ENCODE peak calls at places on chromosome 10, in five cellular contexts. B is COR-L47, V is Calu3, A is T follicular helper cell, N is RPMI7951. L is an unnamed sample.

GRCh38 chr10:121099601-121100000 is 248.4 kb downstream of the WDR11 start:
- DNase-seq in V (no peak), B (no peak), N (no peak), A (no peak), L (no peak)

GRCh38 chr10:107487284-107487683 is 322.8 kb upstream of the SORCS1 start:
- DNase-seq in B (no peak), A (no peak), N (peak; percentile 3), V (no peak), L (no peak)

GRCh38 chr10:79941585-79942210 is 7.2 kb downstream of the SFTPD start:
- DNase-seq in A (no peak), B (no peak), V (no peak), N (no peak), L (no peak)

GRCh38 chr10:21626457-21627161 is 92.6 kb downstream of the MLLT10 start:
- DNase-seq in B (no peak), V (no peak), N (no peak), A (no peak), L (no peak)

GRCh38 chr10:21727452-21728168 is 193.6 kb downstream of the MLLT10 start:
- DNase-seq in N (peak; percentile 57), B (no peak), A (no peak), V (no peak), L (no peak)

GRCh38 chr10:125977206-125977605 is 80.8 kb downstream of the FANK1 start:
- DNase-seq in V (no peak), B (no peak), N (no peak), A (no peak), L (no peak)

GRCh38 chr10:51344371-51344770 is 270.1 kb downstream of the PRKG1 start:
- DNase-seq in A (no peak), B (no peak), N (no peak), V (no peak), L (no peak)

GRCh38 chr10:43689955-43690771 is 41.5 kb upstream of the ZNF32 start:
- DNase-seq in A (peak; percentile 65), N (peak; percentile 79), V (peak; percentile 89), B (no peak), L (peak; percentile 90)

GRCh38 chr10:49028639-49029038 is 86.7 kb downstream of the VSTM4 start:
- DNase-seq in A (no peak), V (no peak), N (no peak), B (no peak), L (no peak)

GRCh38 chr10:69728335-69728861 is 73.3 kb upstream of the COL13A1 start:
- DNase-seq in N (peak; percentile 95), B (no peak), A (no peak), V (no peak), L (no peak)

GRCh38 chr10:95201736-95202135 is 7.7 kb downstream of the ACSM6 start:
- DNase-seq in N (peak; percentile 60), B (no peak), A (no peak), V (peak; percentile 5), L (no peak)

GRCh38 chr10:55370021-55370420 is 569.0 kb upstream of the PCDH15 start:
- DNase-seq in B (peak; percentile 29), A (no peak), N (no peak), V (no peak), L (no peak)

GRCh38 chr10:99520040-99520803 is 12.5 kb upstream of the NKX2-3 start:
- DNase-seq in B (no peak), A (no peak), N (no peak), V (no peak), L (no peak)

GRCh38 chr10:124060148-124060720 is 33.2 kb downstream of the CHST15 start:
- DNase-seq in A (no peak), V (no peak), N (no peak), B (no peak), L (no peak)

GRCh38 chr10:46019170-46019528 is 11.3 kb downstream of the NCOA4 start:
- DNase-seq in N (no peak), A (no peak), B (no peak), V (no peak), L (no peak)

GRCh38 chr10:121930729-121931085 is 2.9 kb upstream of the ATE1 start:
- DNase-seq in B (no peak), A (no peak), V (no peak), N (no peak), L (no peak)

GRCh38 chr10:61294131-61294530 is 159.1 kb downstream of the TMEM26 start:
- DNase-seq in V (no peak), B (no peak), N (no peak), A (no peak), L (no peak)

GRCh38 chr10:77756319-77757232 is 119.0 kb upstream of the KCNMA1 start:
- DNase-seq in A (no peak), B (peak; percentile 13), N (peak; percentile 63), V (peak; percentile 64), L (peak; percentile 40)

GRCh38 chr10:133097418-133097817 is 9.7 kb downstream of the ADGRA1 start:
- DNase-seq in N (no peak), B (no peak), V (no peak), A (no peak), L (no peak)

GRCh38 chr10:19974138-19974537 is 157.9 kb downstream of the PLXDC2 start:
- DNase-seq in N (no peak), V (no peak), B (no peak), A (no peak), L (no peak)

GRCh38 chr10:52879181-52879607 is 106.6 kb upstream of the MBL2 start:
- DNase-seq in N (no peak), V (no peak), A (no peak), B (no peak), L (no peak)

GRCh38 chr10:69489506-69490090 is 38.3 kb downstream of the TSPAN15 start:
- DNase-seq in N (no peak), V (no peak), A (no peak), B (no peak), L (no peak)

GRCh38 chr10:99845837-99846382 is 63.5 kb downstream of the ABCC2 start:
- DNase-seq in A (peak; percentile 52), B (peak; percentile 17), V (peak; percentile 53), N (peak; percentile 68), L (peak; percentile 75)

GRCh38 chr10:128470302-128470962 is 344.2 kb upstream of the MKI67 start:
- DNase-seq in V (no peak), A (no peak), N (no peak), B (no peak), L (no peak)

GRCh38 chr10:58824396-58824795 is 311.7 kb downstream of the BICC1 start:
- DNase-seq in N (no peak), B (no peak), V (no peak), A (no peak), L (no peak)

GRCh38 chr10:99236627-99237309 is 1.1 kb upstream of the HPSE2 start:
- DNase-seq in N (no peak), A (no peak), V (no peak), B (no peak), L (no peak)

GRCh38 chr10:84478155-84478554 is 149.8 kb downstream of the CCSER2 start:
- DNase-seq in B (no peak), A (no peak), V (no peak), N (no peak), L (no peak)

GRCh38 chr10:11184093-11184492 is 166.4 kb downstream of the CELF2 start:
- DNase-seq in V (no peak), B (no peak), N (no peak), A (no peak), L (no peak)

GRCh38 chr10:15781381-15781960 is 61.7 kb upstream of the ITGA8 start:
- DNase-seq in N (no peak), A (no peak), B (no peak), V (no peak), L (no peak)

GRCh38 chr10:132272061-132272766 is 35.5 kb downstream of the STK32C start:
- DNase-seq in V (no peak), A (no peak), N (no peak), B (no peak), L (no peak)

GRCh38 chr10:35462491-35462934 is 126.2 kb downstream of the CCNY start:
- DNase-seq in V (no peak), N (no peak), B (peak; percentile 66), A (no peak), L (no peak)

GRCh38 chr10:132445516-132446194 is 48.7 kb downstream of the PWWP2B start:
- DNase-seq in N (no peak), A (no peak), V (no peak), B (peak; percentile 44), L (no peak)

L was measured in activated CD4-positive, alpha-beta memory T cell treated with anti-CD3 and anti-CD28 coated beads for 36 hours.